ENCODE peak calls at places on chromosome 19, in nine cellular contexts. S is NCI-H1417; I is stimulated activated CD8-positive, alpha-beta memory T cell treated with anti-CD3 and anti-CD28 coated beads, Interleukin-7, amount 100 ng/mL, for 1 hour; X is AG04449; Y is AG09319; C is HEK293T; D is esophagus squamous epithelium; M is SK-N-DZ; U is activated CD4-positive, alpha-beta T cell treated with anti-CD3 and anti-CD28 coated beads, Interleukin-2, amount 50 U/mL, for 48 hours. G is an unnamed sample.

GRCh38 chr19:18153555-18154134 is 682 bp downstream of the PIK3R2 start:
- DNase-seq in S (no peak), U (peak), X (no peak), M (no peak), Y (no peak), I (no peak), C (no peak), D (no peak), G (no peak)

GRCh38 chr19:47540748-47541147 is 25.9 kb upstream of the NAPA start:
- DNase-seq in I (no peak), D (no peak), M (peak), S (no peak), U (no peak), Y (peak), X (no peak), C (peak), G (no peak)

GRCh38 chr19:46451352-46451751 is 20.0 kb downstream of the PNMA8A start:
- DNase-seq in I (no peak), C (no peak), U (no peak), Y (no peak), D (no peak), X (no peak), S (no peak), M (no peak), G (no peak)

GRCh38 chr19:15305582-15306334 is 26.6 kb downstream of the BRD4 start:
- DNase-seq in D (no peak), M (no peak), Y (no peak), X (no peak), C (no peak), U (no peak), S (no peak), I (no peak), G (no peak)

GRCh38 chr19:11921852-11922495 is 2.9 kb upstream of the ZNF700 start:
- DNase-seq in U (no peak), C (no peak), M (peak), I (no peak), X (no peak), D (no peak), S (no peak), Y (no peak), G (no peak)

GRCh38 chr19:16542894-16543498 is 759 bp upstream of the CHERP start:
- DNase-seq in U (peak), S (no peak), M (no peak), Y (no peak), C (no peak), D (no peak), X (no peak), I (no peak), G (no peak)

GRCh38 chr19:55304279-55304978 is 20.6 kb downstream of the BRSK1 start:
- DNase-seq in C (peak), M (peak), Y (no peak), X (no peak), U (peak), D (no peak), S (peak), I (no peak), G (no peak)

GRCh38 chr19:8577247-8577646 is at the start of gene MYO1F:
- DNase-seq in D (no peak), C (no peak), Y (no peak), S (no peak), I (no peak), U (no peak), X (no peak), M (no peak), G (no peak)

GRCh38 chr19:35040474-35040825 is 1.1 kb upstream of the HPN start:
- DNase-seq in X (no peak), M (no peak), D (no peak), U (no peak), C (no peak), Y (no peak), S (no peak), I (no peak), G (no peak)

GRCh38 chr19:49085868-49086232 is 599 bp downstream of the SNRNP70 start:
- DNase-seq in S (no peak), M (no peak), C (no peak), Y (no peak), U (no peak), D (no peak), I (no peak), X (no peak), G (no peak)

GRCh38 chr19:49398001-49398615 is 10.1 kb downstream of the KASH5 start:
- DNase-seq in X (no peak), U (no peak), D (no peak), Y (no peak), S (no peak), I (no peak), M (no peak), C (no peak), G (no peak)

GRCh38 chr19:10279737-10280442 is 6.9 kb upstream of the ICAM4 start:
- DNase-seq in D (no peak), Y (no peak), M (no peak), I (no peak), C (no peak), S (no peak), X (no peak), U (no peak), G (no peak)

GRCh38 chr19:56273563-56274117 is 1.1 kb downstream of the EDDM13 start:
- DNase-seq in U (no peak), X (no peak), S (no peak), M (no peak), C (no peak), Y (no peak), D (no peak), I (no peak), G (no peak)

GRCh38 chr19:19098084-19098702 is 34.4 kb downstream of the SLC25A42 start:
- DNase-seq in X (no peak), D (no peak), Y (no peak), S (no peak), I (no peak), C (no peak), M (no peak), U (no peak), G (no peak)

GRCh38 chr19:45528744-45529453 is 21.6 kb downstream of the VASP start:
- DNase-seq in S (peak), X (no peak), I (no peak), D (no peak), Y (no peak), C (no peak), M (no peak), U (peak), G (no peak)